ENCODE peak calls at places on chromosomes 7 and 10, in eight cellular contexts. V is CD4-positive, alpha-beta T cell; I is D341Med; W is HuH-7.5; B is ACHN; P is NCI-H510A treated with DMSO at 0.1 percent for 48 hours; C is NCI-H1694; X is NCI-H2081. N is an unnamed sample.

GRCh38 chr7:105339404-105340316 is 49.1 kb downstream of the SRPK2 start:
- DNase-seq in V (no peak), I (no peak), W (no peak), B (no peak), P (no peak), C (no peak), X (no peak), N (no peak)

GRCh38 chr7:84354866-84355265 is 160.3 kb upstream of the SEMA3A start:
- DNase-seq in V (no peak), I (no peak), W (no peak), B (no peak), P (no peak), C (no peak), X (no peak), N (no peak)

GRCh38 chr7:92793656-92794205 is 42.6 kb downstream of the CDK6 start:
- DNase-seq in V (no peak), I (no peak), W (no peak), B (no peak), P (no peak), C (no peak), X (no peak), N (peak)

GRCh38 chr10:119029613-119030420 is at the start of gene NANOS1:
- DNase-seq in V (no peak), I (peak), W (peak), B (peak), P (peak), C (no peak), X (no peak), N (peak)

GRCh38 chr7:25615603-25616002 is 387.3 kb upstream of the NPVF start:
- DNase-seq in V (no peak), I (no peak), W (no peak), B (no peak), P (no peak), C (no peak), X (no peak), N (no peak)

GRCh38 chr10:24237801-24238390 is 29.0 kb downstream of the KIAA1217 start:
- DNase-seq in V (no peak), I (no peak), W (no peak), B (no peak), P (no peak), C (no peak), X (no peak), N (peak)

GRCh38 chr7:96657347-96658010 is 52.2 kb downstream of the SEM1 start:
- DNase-seq in V (no peak), I (no peak), W (no peak), B (no peak), P (no peak), C (no peak), X (no peak), N (no peak)

GRCh38 chr7:506391-506831 is 13.2 kb downstream of the PDGFA start:
- DNase-seq in V (no peak), I (no peak), W (no peak), B (no peak), P (no peak), C (no peak), X (no peak), N (peak)

GRCh38 chr10:128463991-128464755 is 337.9 kb upstream of the MKI67 start:
- DNase-seq in V (peak), I (no peak), W (no peak), B (peak), P (peak), C (no peak), X (no peak), N (peak)

GRCh38 chr7:50197547-50197946 is 104.5 kb upstream of the ZPBP start:
- DNase-seq in V (peak), I (no peak), W (no peak), B (peak), P (peak), C (no peak), X (no peak), N (no peak)

GRCh38 chr10:59283456-59284082 is 78.8 kb downstream of the FAM13C start:
- DNase-seq in V (no peak), I (no peak), W (no peak), B (no peak), P (peak), C (peak), X (no peak), N (no peak)

GRCh38 chr7:115728518-115728917 is 302.0 kb downstream of the TFEC start:
- DNase-seq in V (no peak), I (no peak), W (no peak), B (no peak), P (peak), C (no peak), X (no peak), N (no peak)

GRCh38 chr7:157124655-157125054 is 14.1 kb upstream of the UBE3C start:
- DNase-seq in V (no peak), I (no peak), W (no peak), B (no peak), P (no peak), C (no peak), X (no peak), N (no peak)

GRCh38 chr7:131691454-131692130 is 135.2 kb upstream of the PODXL start:
- DNase-seq in V (no peak), I (no peak), W (no peak), B (no peak), P (no peak), C (no peak), X (no peak), N (no peak)

GRCh38 chr10:60238408-60239100 is 151.1 kb downstream of the ANK3 start:
- DNase-seq in V (no peak), I (peak), W (peak), B (peak), P (no peak), C (no peak), X (no peak), N (peak)

GRCh38 chr10:74681917-74682627 is 144.3 kb upstream of the KAT6B start:
- DNase-seq in V (no peak), I (no peak), W (no peak), B (no peak), P (no peak), C (no peak), X (no peak), N (no peak)

GRCh38 chr7:116871061-116871700 is 8.8 kb downstream of the CAPZA2 start:
- DNase-seq in V (no peak), I (no peak), W (no peak), B (no peak), P (no peak), C (no peak), X (no peak), N (no peak)

GRCh38 chr7:16356241-16356958 is 64.9 kb downstream of the CRPPA start:
- DNase-seq in V (no peak), I (no peak), W (no peak), B (no peak), P (no peak), C (no peak), X (no peak), N (no peak)

GRCh38 chr7:131302876-131303707 is 24.6 kb upstream of the MKLN1 start:
- DNase-seq in V (peak), I (peak), W (no peak), B (peak), P (no peak), C (no peak), X (no peak), N (peak)

GRCh38 chr7:45652630-45653029 is 78.5 kb downstream of the ADCY1 start:
- DNase-seq in V (no peak), I (peak), W (no peak), B (no peak), P (no peak), C (no peak), X (no peak), N (no peak)

GRCh38 chr7:22894585-22894984 is 71.9 kb upstream of the TOMM7 start:
- DNase-seq in V (no peak), I (no peak), W (no peak), B (no peak), P (no peak), C (no peak), X (no peak), N (no peak)

GRCh38 chr7:153835712-153836265 is 216.4 kb upstream of the DPP6 start:
- DNase-seq in V (no peak), I (no peak), W (no peak), B (no peak), P (no peak), C (no peak), X (no peak), N (no peak)

GRCh38 chr7:157952841-157953645 is 616.2 kb downstream of the DNAJB6 start:
- DNase-seq in V (no peak), I (no peak), W (no peak), B (no peak), P (no peak), C (no peak), X (no peak), N (no peak)

GRCh38 chr7:127751723-127752448 is 99.9 kb downstream of the SND1 start:
- DNase-seq in V (no peak), I (no peak), W (no peak), B (peak), P (no peak), C (no peak), X (no peak), N (no peak)

GRCh38 chr7:522938-523289 is 3.3 kb upstream of the PDGFA start:
- DNase-seq in V (no peak), I (no peak), W (no peak), B (no peak), P (no peak), C (no peak), X (no peak), N (no peak)

GRCh38 chr7:153190452-153190851 is 430.9 kb downstream of the ACTR3B start:
- DNase-seq in V (no peak), I (peak), W (no peak), B (no peak), P (no peak), C (no peak), X (no peak), N (peak)

GRCh38 chr7:150450491-150450992 is at the start of gene GIMAP8:
- DNase-seq in V (peak), I (no peak), W (no peak), B (no peak), P (no peak), C (no peak), X (no peak), N (no peak)

GRCh38 chr10:132129431-132129830 is 57.3 kb upstream of the DPYSL4 start:
- DNase-seq in V (no peak), I (no peak), W (no peak), B (no peak), P (no peak), C (no peak), X (no peak), N (no peak)

GRCh38 chr7:17696422-17696821 is 243.9 kb downstream of the SNX13 start:
- DNase-seq in V (no peak), I (no peak), W (peak), B (no peak), P (no peak), C (no peak), X (no peak), N (peak)

GRCh38 chr7:107687656-107688055 is 27.0 kb downstream of the SLC26A4 start:
- DNase-seq in V (no peak), I (no peak), W (no peak), B (peak), P (no peak), C (no peak), X (no peak), N (no peak)

GRCh38 chr7:43431020-43431595 is 151.8 kb upstream of the STK17A start:
- DNase-seq in V (no peak), I (no peak), W (no peak), B (no peak), P (no peak), C (no peak), X (no peak), N (no peak)

GRCh38 chr10:101355307-101355706 is 1.3 kb downstream of the BTRC start:
- DNase-seq in V (no peak), I (no peak), W (no peak), B (no peak), P (no peak), C (no peak), X (no peak), N (no peak)

GRCh38 chr10:48792687-48793096 is 108.0 kb downstream of the WDFY4 start:
- DNase-seq in V (no peak), I (no peak), W (no peak), B (no peak), P (no peak), C (no peak), X (no peak), N (no peak)

GRCh38 chr7:134766779-134767566 is 12.5 kb upstream of the CALD1 start:
- DNase-seq in V (no peak), I (no peak), W (no peak), B (no peak), P (peak), C (no peak), X (no peak), N (no peak)

GRCh38 chr7:75572396-75572795 is 80.3 kb downstream of the SPDYE5 start:
- DNase-seq in V (no peak), I (no peak), W (no peak), B (no peak), P (no peak), C (peak), X (no peak), N (no peak)

GRCh38 chr10:103513383-103514060 is 20.0 kb downstream of the NEURL1 start:
- DNase-seq in V (no peak), I (no peak), W (no peak), B (no peak), P (no peak), C (no peak), X (no peak), N (no peak)

N was measured in Caco-2.